ENCODE peak calls at places on chromosomes 16 and 17, in six cellular contexts. One of them, this sample, is unnamed.
A peak's percentile ranks its signal among the peaks of the same experiment; 100 is the strongest.

GRCh38 chr17:49556183-49556943 is 19.3 kb upstream of the NXPH3 start:
- DNase-seq in neural progenitor cell: peak; percentile 88
- DNase-seq in testis: peak; percentile 86
- DNase-seq in endodermal cell: peak; percentile 99
- DNase-seq in heart left ventricle: peak; percentile 88
- DNase-seq in esophagus squamous epithelium: no peak
- DNase-seq in this sample: peak; percentile 70

GRCh38 chr16:23052908-23053580 is 96.2 kb downstream of the USP31 start:
- DNase-seq in esophagus squamous epithelium: no peak
- DNase-seq in testis: no peak
- DNase-seq in heart left ventricle: no peak
- DNase-seq in endodermal cell: no peak
- DNase-seq in neural progenitor cell: no peak
- DNase-seq in this sample: no peak

GRCh38 chr17:69030145-69030544 is 30.6 kb downstream of the ABCA9 start:
- DNase-seq in endodermal cell: no peak
- DNase-seq in heart left ventricle: no peak
- DNase-seq in neural progenitor cell: no peak
- DNase-seq in testis: no peak
- DNase-seq in esophagus squamous epithelium: no peak
- DNase-seq in this sample: no peak

GRCh38 chr17:75263051-75263450 is 1.4 kb downstream of the MRPS7 start:
- DNase-seq in esophagus squamous epithelium: no peak
- DNase-seq in endodermal cell: no peak
- DNase-seq in heart left ventricle: no peak
- DNase-seq in testis: no peak
- DNase-seq in neural progenitor cell: no peak
- DNase-seq in this sample: no peak

GRCh38 chr16:50444546-50444945 is 75.8 kb upstream of the BRD7 start:
- DNase-seq in neural progenitor cell: no peak
- DNase-seq in endodermal cell: no peak
- DNase-seq in testis: peak; percentile 17
- DNase-seq in esophagus squamous epithelium: no peak
- DNase-seq in heart left ventricle: no peak
- DNase-seq in this sample: peak; percentile 14

GRCh38 chr17:11803635-11804034 is 193.6 kb downstream of the ZNF18 start:
- DNase-seq in esophagus squamous epithelium: no peak
- DNase-seq in endodermal cell: peak; percentile 49
- DNase-seq in testis: no peak
- DNase-seq in neural progenitor cell: peak; percentile 41
- DNase-seq in heart left ventricle: no peak
- DNase-seq in this sample: no peak

GRCh38 chr16:85611205-85611454 is 2.0 kb upstream of the GSE1 start:
- DNase-seq in endodermal cell: no peak
- DNase-seq in heart left ventricle: no peak
- DNase-seq in esophagus squamous epithelium: no peak
- DNase-seq in neural progenitor cell: peak; percentile 76
- DNase-seq in testis: no peak
- DNase-seq in this sample: no peak

GRCh38 chr17:37608369-37609169 is 649 bp downstream of the SYNRG start:
- DNase-seq in esophagus squamous epithelium: no peak
- DNase-seq in heart left ventricle: no peak
- DNase-seq in testis: peak; percentile 36
- DNase-seq in neural progenitor cell: peak; percentile 87
- DNase-seq in endodermal cell: no peak
- DNase-seq in this sample: peak; percentile 45

GRCh38 chr16:1639840-1640239 is 27.7 kb downstream of the CRAMP1 start:
- DNase-seq in esophagus squamous epithelium: no peak
- DNase-seq in testis: no peak
- DNase-seq in heart left ventricle: no peak
- DNase-seq in endodermal cell: no peak
- DNase-seq in neural progenitor cell: no peak
- DNase-seq in this sample: no peak

GRCh38 chr17:59327136-59327878 is 4.1 kb upstream of the YPEL2 start:
- DNase-seq in endodermal cell: no peak
- DNase-seq in esophagus squamous epithelium: no peak
- DNase-seq in testis: no peak
- DNase-seq in heart left ventricle: no peak
- DNase-seq in neural progenitor cell: no peak
- DNase-seq in this sample: peak; percentile 37

GRCh38 chr17:81471804-81472456 is 40.7 kb downstream of the ACTG1 start:
- DNase-seq in heart left ventricle: no peak
- DNase-seq in endodermal cell: peak; percentile 86
- DNase-seq in testis: peak; percentile 93
- DNase-seq in esophagus squamous epithelium: no peak
- DNase-seq in neural progenitor cell: peak; percentile 47
- DNase-seq in this sample: peak; percentile 25

DNA sequence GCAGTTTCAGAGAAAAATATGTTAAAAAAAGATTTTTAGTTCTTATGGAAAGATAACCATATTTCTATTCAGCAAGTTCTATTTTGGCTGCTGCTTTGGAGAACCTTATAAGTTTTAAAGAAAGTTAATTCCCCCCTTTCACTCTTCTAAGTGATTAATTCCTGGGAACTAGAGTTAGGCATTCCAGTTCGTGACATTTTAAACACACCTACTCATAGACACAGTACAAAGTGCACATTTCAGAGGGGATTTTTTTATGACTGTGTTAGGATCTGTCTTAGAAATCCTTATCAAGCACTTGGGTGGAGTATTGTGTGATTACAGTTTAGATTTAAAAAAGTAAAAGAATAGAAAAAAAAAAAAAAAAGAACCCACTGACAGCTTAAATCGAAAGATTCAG is 3.5 kb upstream of the CDH11 start:
- DNase-seq in testis: no peak
- DNase-seq in esophagus squamous epithelium: no peak
- DNase-seq in neural progenitor cell: no peak
- DNase-seq in heart left ventricle: no peak
- DNase-seq in endodermal cell: no peak
- DNase-seq in this sample: no peak
- TF ChIP-seq CTCF in testis: no peak
- TF ChIP-seq CTCF in esophagus squamous epithelium: no peak
- TF ChIP-seq CTCF in neural progenitor cell: no peak
- TF ChIP-seq CTCF in heart left ventricle: no peak
- TF ChIP-seq CTCF in endodermal cell: no peak
- TF ChIP-seq CTCF in this sample: no peak

GRCh38 chr16:25855818-25856217 is 164.1 kb downstream of the HS3ST4 start:
- DNase-seq in esophagus squamous epithelium: no peak
- DNase-seq in endodermal cell: peak; percentile 83
- DNase-seq in neural progenitor cell: peak; percentile 42
- DNase-seq in heart left ventricle: no peak
- DNase-seq in testis: no peak
- DNase-seq in this sample: no peak
- H3K4me3 ChIP-seq in esophagus squamous epithelium: no peak overlapping the region
- H3K4me3 ChIP-seq in endodermal cell: peak overlapping the region; percentile 65
- H3K4me3 ChIP-seq in neural progenitor cell: no peak overlapping the region
- H3K4me3 ChIP-seq in heart left ventricle: no peak overlapping the region
- H3K4me3 ChIP-seq in testis: no peak overlapping the region
- H3K4me3 ChIP-seq in this sample: no peak overlapping the region

GRCh38 chr17:8651013-8651412 is 20.5 kb upstream of the MYH10 start:
- DNase-seq in neural progenitor cell: no peak
- DNase-seq in endodermal cell: no peak
- DNase-seq in testis: no peak
- DNase-seq in esophagus squamous epithelium: no peak
- DNase-seq in heart left ventricle: no peak
- DNase-seq in this sample: no peak
- TF ChIP-seq CTCF in neural progenitor cell: no peak
- TF ChIP-seq CTCF in endodermal cell: peak; percentile 23
- TF ChIP-seq CTCF in testis: no peak
- TF ChIP-seq CTCF in esophagus squamous epithelium: no peak
- TF ChIP-seq CTCF in heart left ventricle: no peak
- TF ChIP-seq CTCF in this sample: no peak

GRCh38 chr17:82828875-82829487 is 10.8 kb downstream of the ZNF750 start:
- DNase-seq in endodermal cell: no peak
- DNase-seq in heart left ventricle: no peak
- DNase-seq in testis: no peak
- DNase-seq in neural progenitor cell: no peak
- DNase-seq in esophagus squamous epithelium: no peak
- DNase-seq in this sample: no peak

GRCh38 chr17:82831041-82831817 is 8.6 kb downstream of the ZNF750 start:
- DNase-seq in heart left ventricle: no peak
- DNase-seq in testis: no peak
- DNase-seq in endodermal cell: no peak
- DNase-seq in neural progenitor cell: no peak
- DNase-seq in esophagus squamous epithelium: no peak
- DNase-seq in this sample: no peak

GRCh38 chr17:82832411-82832810 is 7.4 kb downstream of the ZNF750 start:
- DNase-seq in neural progenitor cell: no peak
- DNase-seq in heart left ventricle: no peak
- DNase-seq in endodermal cell: no peak
- DNase-seq in testis: no peak
- DNase-seq in esophagus squamous epithelium: no peak
- DNase-seq in this sample: no peak

GRCh38 chr17:82831818-82832200 is 8.0 kb downstream of the ZNF750 start:
- DNase-seq in neural progenitor cell: no peak
- DNase-seq in esophagus squamous epithelium: no peak
- DNase-seq in heart left ventricle: no peak
- DNase-seq in endodermal cell: no peak
- DNase-seq in testis: no peak
- DNase-seq in this sample: no peak

GRCh38 chr17:82830249-82830661 is 9.6 kb downstream of the ZNF750 start:
- DNase-seq in esophagus squamous epithelium: no peak
- DNase-seq in endodermal cell: no peak
- DNase-seq in testis: peak; percentile 73
- DNase-seq in heart left ventricle: peak; percentile 94
- DNase-seq in neural progenitor cell: no peak
- DNase-seq in this sample: peak; percentile 61
- H3K4me3 ChIP-seq in esophagus squamous epithelium: no peak overlapping the region
- H3K4me3 ChIP-seq in endodermal cell: no peak overlapping the region
- H3K4me3 ChIP-seq in testis: no peak overlapping the region
- H3K4me3 ChIP-seq in heart left ventricle: peak overlapping the region; percentile 40
- H3K4me3 ChIP-seq in neural progenitor cell: no peak overlapping the region
- H3K4me3 ChIP-seq in this sample: no peak overlapping the region

GRCh38 chr16:87844374-87844733 is 25.0 kb downstream of the SLC7A5 start:
- DNase-seq in endodermal cell: peak; percentile 85
- DNase-seq in neural progenitor cell: peak; percentile 66
- DNase-seq in heart left ventricle: peak; percentile 79
- DNase-seq in esophagus squamous epithelium: no peak
- DNase-seq in testis: no peak
- DNase-seq in this sample: no peak
- TF ChIP-seq CTCF in endodermal cell: peak; percentile 68
- TF ChIP-seq CTCF in neural progenitor cell: peak; percentile 54
- TF ChIP-seq CTCF in heart left ventricle: no peak
- TF ChIP-seq CTCF in esophagus squamous epithelium: no peak
- TF ChIP-seq CTCF in testis: no peak
- TF ChIP-seq CTCF in this sample: peak; percentile 14

DNA sequence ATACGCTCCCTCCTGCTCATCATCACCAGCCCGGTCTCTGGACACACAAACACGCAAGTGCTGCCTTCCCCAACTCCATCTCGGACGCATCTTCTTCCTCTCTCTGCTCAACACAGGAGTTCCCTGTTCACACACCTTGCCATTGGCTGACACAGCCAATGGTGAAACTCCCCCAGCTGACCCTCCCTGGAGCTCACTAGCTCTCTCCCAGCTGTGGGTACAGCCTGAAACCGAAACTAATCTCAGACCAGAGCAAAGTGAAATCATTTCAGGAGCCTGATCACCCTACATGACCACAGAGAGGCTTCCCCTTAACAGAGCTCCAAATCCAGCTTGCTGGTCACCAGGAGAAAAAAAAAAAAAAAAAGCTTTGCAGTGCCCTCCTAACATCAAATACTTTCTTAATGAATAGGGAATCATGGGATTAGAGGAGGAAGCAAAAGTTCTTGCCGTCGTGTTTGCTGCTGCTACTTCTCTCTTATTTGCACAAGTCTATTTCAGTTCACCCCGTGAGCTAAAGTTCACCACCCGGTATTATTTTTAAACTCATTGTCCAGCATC is 8.3 kb downstream of the CUEDC1 start:
- DNase-seq in endodermal cell: no peak
- DNase-seq in esophagus squamous epithelium: no peak
- DNase-seq in neural progenitor cell: no peak
- DNase-seq in heart left ventricle: no peak
- DNase-seq in testis: peak; percentile 24
- DNase-seq in this sample: peak; percentile 66
- H3K4me3 ChIP-seq in endodermal cell: no peak overlapping the region
- H3K4me3 ChIP-seq in esophagus squamous epithelium: peak overlapping the region; percentile 38
- H3K4me3 ChIP-seq in neural progenitor cell: no peak overlapping the region
- H3K4me3 ChIP-seq in heart left ventricle: peak overlapping the region; percentile 48
- H3K4me3 ChIP-seq in testis: peak overlapping the region; percentile 13
- H3K4me3 ChIP-seq in this sample: peak overlapping the region; percentile 44

GRCh38 chr16:19252904-19253303 is 32.6 kb upstream of the CLEC19A start:
- DNase-seq in neural progenitor cell: no peak
- DNase-seq in heart left ventricle: no peak
- DNase-seq in testis: no peak
- DNase-seq in endodermal cell: no peak
- DNase-seq in esophagus squamous epithelium: no peak
- DNase-seq in this sample: no peak
- TF ChIP-seq CTCF in neural progenitor cell: no peak
- TF ChIP-seq CTCF in heart left ventricle: no peak
- TF ChIP-seq CTCF in testis: no peak
- TF ChIP-seq CTCF in endodermal cell: no peak
- TF ChIP-seq CTCF in esophagus squamous epithelium: no peak
- TF ChIP-seq CTCF in this sample: no peak

GRCh38 chr17:64190468-64190867 is 60.5 kb upstream of the ERN1 start:
- DNase-seq in esophagus squamous epithelium: no peak
- DNase-seq in endodermal cell: no peak
- DNase-seq in neural progenitor cell: no peak
- DNase-seq in testis: no peak
- DNase-seq in heart left ventricle: no peak
- DNase-seq in this sample: no peak

GRCh38 chr17:64186171-64187092 is 56.5 kb upstream of the ERN1 start:
- DNase-seq in testis: no peak
- DNase-seq in endodermal cell: no peak
- DNase-seq in neural progenitor cell: no peak
- DNase-seq in heart left ventricle: no peak
- DNase-seq in esophagus squamous epithelium: no peak
- DNase-seq in this sample: no peak

GRCh38 chr17:64185101-64185500 is 55.2 kb upstream of the ERN1 start:
- DNase-seq in heart left ventricle: no peak
- DNase-seq in neural progenitor cell: no peak
- DNase-seq in testis: no peak
- DNase-seq in endodermal cell: no peak
- DNase-seq in esophagus squamous epithelium: no peak
- DNase-seq in this sample: no peak

GRCh38 chr17:64188088-64188487 is 58.1 kb upstream of the ERN1 start:
- DNase-seq in neural progenitor cell: no peak
- DNase-seq in esophagus squamous epithelium: no peak
- DNase-seq in heart left ventricle: no peak
- DNase-seq in testis: no peak
- DNase-seq in endodermal cell: no peak
- DNase-seq in this sample: no peak

DNA sequence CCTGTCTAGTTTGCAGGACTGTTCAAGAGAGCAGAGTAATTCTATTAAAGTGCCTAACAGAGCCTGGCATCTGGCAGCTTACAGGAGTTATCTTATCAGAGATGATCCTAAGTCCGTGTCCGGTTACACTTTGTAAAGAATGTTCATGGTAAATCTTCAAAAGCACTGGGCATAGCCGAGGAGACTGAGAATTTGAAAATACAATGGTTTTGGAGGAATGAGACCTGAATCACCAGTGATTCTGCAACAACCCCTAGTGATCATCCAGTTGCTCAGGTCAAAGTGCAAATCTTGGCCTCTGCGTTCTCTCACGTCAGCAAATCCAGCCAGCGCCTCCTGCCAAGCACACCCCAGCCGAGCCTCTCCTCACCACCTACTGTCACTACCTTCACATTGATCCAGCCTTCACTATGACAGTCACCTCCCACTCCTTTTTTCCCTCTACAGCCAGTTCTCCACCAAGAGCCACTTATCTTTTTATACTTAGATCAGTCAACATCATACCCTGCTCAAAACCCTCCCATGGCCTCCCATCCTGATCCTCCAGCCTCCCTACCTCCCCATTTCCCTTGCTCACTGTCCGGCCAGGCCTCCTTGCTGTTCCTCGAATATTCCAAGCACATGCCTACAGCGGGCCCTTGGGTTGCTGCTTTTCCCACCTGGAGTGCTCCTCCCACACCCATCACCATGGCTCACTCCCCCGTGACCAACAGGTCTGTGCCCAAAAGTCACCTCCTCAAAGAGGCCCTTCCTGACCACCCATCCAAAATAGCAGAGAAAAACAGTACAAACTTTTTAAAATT is 57.4 kb upstream of the ERN1 start:
- DNase-seq in esophagus squamous epithelium: no peak
- DNase-seq in neural progenitor cell: no peak
- DNase-seq in testis: no peak
- DNase-seq in heart left ventricle: no peak
- DNase-seq in endodermal cell: no peak
- DNase-seq in this sample: no peak
- H3K4me3 ChIP-seq in esophagus squamous epithelium: no peak overlapping the region
- H3K4me3 ChIP-seq in neural progenitor cell: no peak overlapping the region
- H3K4me3 ChIP-seq in testis: no peak overlapping the region
- H3K4me3 ChIP-seq in heart left ventricle: no peak overlapping the region
- H3K4me3 ChIP-seq in endodermal cell: no peak overlapping the region
- H3K4me3 ChIP-seq in this sample: no peak overlapping the region